ENCODE peak calls at places on chromosomes 4 and X, in seven cellular contexts. I is lower lobe of right lung; G is BE2C; K is CD8-positive, alpha-beta memory T cell; D is H1; E is brain microvascular endothelial cell; H is naive thymus-derived CD4-positive, alpha-beta T cell. W is an unnamed sample.

GRCh38 chr4:84529169-84529751 is 30.2 kb upstream of the NKX6-1 start:
- DNase-seq in G (no peak), E (no peak), K (no peak), H (no peak), I (no peak), D (no peak), W (no peak)

GRCh38 chr4:122758033-122758432 is 25.5 kb downstream of the BBS12 start:
- DNase-seq in I (no peak), E (no peak), K (peak; percentile 18), G (no peak), H (no peak), D (no peak), W (no peak)

GRCh38 chr4:26812049-26812729 is 48.5 kb upstream of the STIM2 start:
- DNase-seq in K (no peak), H (no peak), D (no peak), I (no peak), G (no peak), E (no peak), W (no peak)

GRCh38 chr4:156298230-156298629 is 344.6 kb upstream of the CTSO start:
- DNase-seq in G (no peak), E (peak; percentile 96), I (no peak), K (no peak), H (no peak), D (no peak), W (no peak)

GRCh38 chr4:153120235-153120634 is 84.0 kb upstream of the TRIM2 start:
- DNase-seq in G (no peak), E (no peak), I (no peak), H (no peak), D (no peak), K (no peak), W (no peak)

GRCh38 chrX:57951666-57952319 is 41.5 kb upstream of the ZXDA start:
- DNase-seq in I (peak; percentile 28), G (no peak), K (no peak), H (no peak), E (no peak), D (no peak), W (no peak)

GRCh38 chrX:105331244-105331643 is 110.8 kb upstream of the TEX13A start:
- DNase-seq in I (no peak), H (no peak), D (no peak), G (no peak), K (no peak), E (peak; percentile 2), W (no peak)

GRCh38 chr4:128558896-128559669 is 250.4 kb upstream of the JADE1 start:
- DNase-seq in D (no peak), E (no peak), K (no peak), G (no peak), H (no peak), I (no peak), W (no peak)

GRCh38 chr4:62288803-62289541 is 1088.8 kb downstream of the ADGRL3 start:
- DNase-seq in H (no peak), K (no peak), I (no peak), G (peak; percentile 30), E (no peak), D (no peak), W (no peak)

GRCh38 chrX:134484039-134484438 is 24.1 kb downstream of the HPRT1 start:
- DNase-seq in K (peak; percentile 13), E (no peak), I (no peak), H (no peak), D (no peak), G (no peak), W (no peak)

GRCh38 chr4:10701702-10702460 is 17.3 kb upstream of the CLNK start:
- DNase-seq in E (no peak), D (no peak), I (no peak), K (no peak), H (no peak), G (no peak), W (no peak)

GRCh38 chr4:82584921-82585320 is 23.1 kb upstream of the TMEM150C start:
- DNase-seq in K (no peak), D (no peak), I (no peak), G (no peak), H (no peak), E (no peak), W (no peak)

GRCh38 chr4:88689877-88690276 is 7.8 kb downstream of the NAP1L5 start:
- DNase-seq in D (no peak), K (no peak), E (no peak), G (no peak), I (no peak), H (no peak), W (no peak)

GRCh38 chr4:88693792-88694191 is 3.8 kb downstream of the NAP1L5 start:
- DNase-seq in H (no peak), K (no peak), D (no peak), I (no peak), G (no peak), E (no peak), W (no peak)

GRCh38 chr4:88690355-88690754 is 7.3 kb downstream of the NAP1L5 start:
- DNase-seq in E (peak; percentile 41), K (no peak), I (no peak), H (no peak), G (no peak), D (no peak), W (no peak)
- H3K36me3 ChIP-seq in E (no peaks in the 10 kb centered on the region), K (peaks cover 24% of the 10 kb centered on the region), I (peaks cover 70% of the 10 kb centered on the region), H (peaks cover 55% of the 10 kb centered on the region), G (no peaks in the 10 kb centered on the region), D (no peaks in the 10 kb centered on the region), W (no peaks in the 10 kb centered on the region)

DNA sequence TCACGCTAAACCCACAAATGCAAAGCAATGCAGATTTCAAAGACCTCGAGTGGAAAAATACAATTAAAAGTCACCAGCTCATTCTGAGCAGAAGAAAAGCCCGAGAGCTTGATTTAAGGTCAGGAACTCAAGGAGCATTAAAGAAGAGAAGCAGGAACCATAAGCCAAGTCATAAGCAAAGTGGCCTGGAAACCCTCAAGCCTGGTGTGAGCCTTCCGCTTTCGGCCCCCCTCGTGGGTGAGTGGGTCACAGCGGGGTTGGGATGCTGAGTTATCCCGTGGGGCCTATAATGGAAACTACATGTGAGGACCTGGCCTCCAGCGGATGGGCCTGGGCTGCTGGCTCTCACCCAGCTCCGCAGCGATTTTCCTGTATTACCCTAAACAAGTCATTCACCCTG is 504.3 kb downstream of the RAB28 start:
- DNase-seq in G (no peak), E (no peak), H (no peak), I (no peak), D (no peak), K (no peak), W (no peak)
- H3K36me3 ChIP-seq in G (no peaks in the 10 kb centered on the region), E (no peaks in the 10 kb centered on the region), H (no peaks in the 10 kb centered on the region), I (no peaks in the 10 kb centered on the region), D (no peaks in the 10 kb centered on the region), K (no peaks in the 10 kb centered on the region), W (no peaks in the 10 kb centered on the region)

DNA sequence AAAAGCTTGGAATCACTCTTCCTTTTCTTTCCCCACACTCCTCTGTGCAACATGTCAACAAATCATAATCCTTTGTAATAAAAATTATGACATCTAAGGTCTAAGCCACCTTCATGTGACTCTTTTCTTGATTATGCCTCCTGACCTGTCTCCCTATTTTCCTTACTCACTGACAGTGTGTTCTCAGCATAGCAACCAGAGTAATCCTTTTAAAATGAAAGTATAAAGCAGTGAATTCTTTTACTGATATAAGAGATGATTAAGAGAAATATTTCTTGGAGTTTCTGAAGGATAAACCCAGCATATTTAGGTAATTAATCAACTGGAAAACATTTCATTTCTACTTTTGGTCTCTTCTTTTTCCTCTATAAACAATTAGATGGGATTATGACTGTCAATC is 44.7 kb downstream of the USO1 start:
- DNase-seq in E (no peak), H (no peak), G (no peak), K (no peak), I (no peak), D (no peak), W (no peak)
- H3K36me3 ChIP-seq in E (peaks cover 27% of the 10 kb centered on the region), H (peaks cover 13% of the 10 kb centered on the region), G (peaks cover 4% of the 10 kb centered on the region), K (no peaks in the 10 kb centered on the region), I (peaks cover 38% of the 10 kb centered on the region), D (peaks cover 60% of the 10 kb centered on the region), W (no peaks in the 10 kb centered on the region)

GRCh38 chr4:88933414-88933813 is 123.6 kb downstream of the FAM13A start:
- DNase-seq in G (no peak), K (no peak), I (no peak), E (no peak), H (no peak), D (no peak), W (no peak)
- H3K36me3 ChIP-seq in G (peaks cover 4% of the 10 kb centered on the region), K (no peaks in the 10 kb centered on the region), I (peaks cover 5% of the 10 kb centered on the region), E (no peaks in the 10 kb centered on the region), H (no peaks in the 10 kb centered on the region), D (peaks cover 3% of the 10 kb centered on the region), W (no peaks in the 10 kb centered on the region)

GRCh38 chrX:72272868-72273267 is 4.2 kb downstream of the RPS4X start:
- DNase-seq in H (no peak), G (no peak), D (no peak), I (no peak), E (peak; percentile 47), K (no peak), W (no peak)
- H3K36me3 ChIP-seq in H (peaks cover 69% of the 10 kb centered on the region), G (peaks cover 79% of the 10 kb centered on the region), D (peaks cover 82% of the 10 kb centered on the region), I (peaks cover 79% of the 10 kb centered on the region), E (peaks cover 71% of the 10 kb centered on the region), K (peaks cover 38% of the 10 kb centered on the region), W (peaks cover 4% of the 10 kb centered on the region)

DNA sequence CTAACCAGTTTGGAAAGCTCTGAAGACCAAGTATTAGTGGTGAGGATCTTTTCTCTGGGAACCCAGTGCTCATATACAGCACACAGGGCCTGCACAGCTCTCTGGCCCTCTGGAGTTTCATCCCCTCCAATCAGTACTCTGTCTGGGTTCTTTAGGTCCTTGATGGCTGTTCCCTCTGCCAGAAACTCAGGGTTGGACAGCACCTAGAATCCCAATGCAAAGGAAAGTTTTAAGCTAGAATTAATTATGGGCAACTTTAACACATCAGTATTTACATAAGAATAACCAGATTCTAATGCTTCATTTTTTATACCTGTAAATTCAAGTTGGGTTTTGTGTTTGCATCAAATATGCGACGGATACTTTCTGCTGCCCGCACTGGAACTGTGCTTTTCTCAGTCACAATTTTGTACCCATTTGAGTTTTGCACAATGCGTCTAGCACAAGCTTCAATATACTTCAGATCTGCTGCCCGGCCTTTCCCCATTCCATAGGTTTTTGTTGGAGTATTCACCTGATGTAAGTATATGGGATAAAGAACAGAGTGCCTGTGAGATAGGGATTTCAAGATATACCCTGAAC is 16.8 kb downstream of the UGDH start:
- DNase-seq in G (no peak), I (no peak), K (no peak), E (no peak), H (no peak), D (no peak), W (no peak)
- H3K36me3 ChIP-seq in G (peaks cover 37% of the 10 kb centered on the region), I (peaks cover 87% of the 10 kb centered on the region), K (no peaks in the 10 kb centered on the region), E (peaks cover 76% of the 10 kb centered on the region), H (peaks cover 39% of the 10 kb centered on the region), D (peaks cover 81% of the 10 kb centered on the region), W (no peaks in the 10 kb centered on the region)

DNA sequence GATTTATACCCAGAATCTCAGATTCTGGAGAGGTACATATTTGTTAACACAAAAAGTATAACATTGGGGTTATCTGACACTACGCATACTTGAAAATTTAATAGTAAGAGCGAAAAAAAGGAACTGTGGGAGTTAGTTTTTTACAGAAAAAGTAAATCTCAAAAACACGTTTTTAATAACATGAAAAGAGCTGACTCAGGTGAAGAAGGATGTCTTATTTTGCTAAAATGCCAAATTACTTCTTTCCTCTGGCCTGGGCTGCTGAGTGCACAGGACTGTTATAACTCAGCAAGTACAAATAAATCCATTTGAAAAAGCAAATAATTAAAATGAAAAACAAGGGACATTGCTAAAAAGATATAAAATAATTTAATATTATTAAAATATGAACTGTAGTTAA is 1322.9 kb downstream of the ARAP2 start:
- DNase-seq in E (no peak), K (no peak), D (no peak), G (no peak), I (no peak), H (no peak), W (no peak)
- H3K36me3 ChIP-seq in E (no peaks in the 10 kb centered on the region), K (no peaks in the 10 kb centered on the region), D (no peaks in the 10 kb centered on the region), G (no peaks in the 10 kb centered on the region), I (no peaks in the 10 kb centered on the region), H (no peaks in the 10 kb centered on the region), W (no peaks in the 10 kb centered on the region)